ENCODE peak calls at places on chromosomes 3 and 15, in eight cellular contexts. One of them, this sample, is unnamed.

GRCh38 chr3:59001675-59002074 is 48.1 kb downstream of the CFAP20DC start:
- DNase-seq in tibial nerve: no peak
- DNase-seq in ovary: no peak
- DNase-seq in K562: peak
- DNase-seq in stomach: no peak
- DNase-seq in transverse colon: no peak
- DNase-seq in GM12878: no peak
- DNase-seq in A549: no peak
- DNase-seq in this sample: no peak

GRCh38 chr15:79084308-79084968 is 6.1 kb downstream of the RASGRF1 start:
- DNase-seq in A549: no peak
- DNase-seq in tibial nerve: no peak
- DNase-seq in ovary: no peak
- DNase-seq in GM12878: no peak
- DNase-seq in stomach: no peak
- DNase-seq in K562: no peak
- DNase-seq in transverse colon: no peak
- DNase-seq in this sample: no peak

GRCh38 chr15:44541282-44541958 is 4.5 kb downstream of the EIF3J start:
- DNase-seq in transverse colon: no peak
- DNase-seq in ovary: no peak
- DNase-seq in A549: peak
- DNase-seq in GM12878: no peak
- DNase-seq in tibial nerve: no peak
- DNase-seq in K562: no peak
- DNase-seq in stomach: no peak
- DNase-seq in this sample: no peak

GRCh38 chr15:22851513-22851912 is 13.0 kb downstream of the NIPA2 start:
- DNase-seq in transverse colon: no peak
- DNase-seq in A549: no peak
- DNase-seq in ovary: no peak
- DNase-seq in stomach: no peak
- DNase-seq in tibial nerve: no peak
- DNase-seq in K562: no peak
- DNase-seq in GM12878: no peak
- DNase-seq in this sample: no peak

GRCh38 chr3:67654099-67654831 is at the start of gene SUCLG2:
- DNase-seq in stomach: peak
- DNase-seq in K562: peak
- DNase-seq in GM12878: no peak
- DNase-seq in tibial nerve: peak
- DNase-seq in A549: peak
- DNase-seq in ovary: peak
- DNase-seq in transverse colon: peak
- DNase-seq in this sample: peak

GRCh38 chr15:69809421-69809820 is 288.3 kb downstream of the TLE3 start:
- DNase-seq in tibial nerve: no peak
- DNase-seq in A549: no peak
- DNase-seq in transverse colon: no peak
- DNase-seq in K562: no peak
- DNase-seq in stomach: no peak
- DNase-seq in ovary: no peak
- DNase-seq in GM12878: no peak
- DNase-seq in this sample: no peak

GRCh38 chr3:18989237-18989812 is 159.0 kb upstream of the KCNH8 start:
- DNase-seq in A549: no peak
- DNase-seq in ovary: no peak
- DNase-seq in GM12878: no peak
- DNase-seq in stomach: no peak
- DNase-seq in tibial nerve: no peak
- DNase-seq in transverse colon: no peak
- DNase-seq in K562: no peak
- DNase-seq in this sample: no peak

GRCh38 chr15:43067717-43068461 is 37.9 kb downstream of the UBR1 start:
- DNase-seq in K562: no peak
- DNase-seq in tibial nerve: no peak
- DNase-seq in transverse colon: no peak
- DNase-seq in GM12878: no peak
- DNase-seq in stomach: no peak
- DNase-seq in ovary: no peak
- DNase-seq in A549: no peak
- DNase-seq in this sample: no peak

GRCh38 chr15:25058080-25058785 is 103.4 kb downstream of the SNRPN start:
- DNase-seq in A549: no peak
- DNase-seq in transverse colon: no peak
- DNase-seq in stomach: peak
- DNase-seq in K562: no peak
- DNase-seq in tibial nerve: no peak
- DNase-seq in GM12878: no peak
- DNase-seq in ovary: no peak
- DNase-seq in this sample: no peak

GRCh38 chr15:65980824-65981456 is 111.6 kb downstream of the RAB11A start:
- DNase-seq in ovary: peak
- DNase-seq in transverse colon: peak
- DNase-seq in stomach: peak
- DNase-seq in GM12878: no peak
- DNase-seq in tibial nerve: peak
- DNase-seq in K562: peak
- DNase-seq in A549: peak
- DNase-seq in this sample: no peak

GRCh38 chr3:186461141-186461540 is 83.0 kb downstream of the CRYGS start:
- DNase-seq in ovary: no peak
- DNase-seq in K562: peak
- DNase-seq in tibial nerve: no peak
- DNase-seq in GM12878: no peak
- DNase-seq in stomach: no peak
- DNase-seq in transverse colon: no peak
- DNase-seq in A549: peak
- DNase-seq in this sample: no peak

GRCh38 chr3:32423956-32424558 is 32.4 kb downstream of the CMTM7 start:
- DNase-seq in GM12878: no peak
- DNase-seq in ovary: no peak
- DNase-seq in tibial nerve: no peak
- DNase-seq in K562: no peak
- DNase-seq in transverse colon: no peak
- DNase-seq in A549: no peak
- DNase-seq in stomach: no peak
- DNase-seq in this sample: peak

GRCh38 chr15:46676233-46677206 is 1040.8 kb upstream of the SEMA6D start:
- DNase-seq in GM12878: no peak
- DNase-seq in ovary: no peak
- DNase-seq in A549: no peak
- DNase-seq in stomach: no peak
- DNase-seq in K562: no peak
- DNase-seq in transverse colon: no peak
- DNase-seq in tibial nerve: no peak
- DNase-seq in this sample: no peak
- H3K27ac ChIP-seq in GM12878: no peak
- H3K27ac ChIP-seq in ovary: no peak
- H3K27ac ChIP-seq in A549: no peak
- H3K27ac ChIP-seq in stomach: no peak
- H3K27ac ChIP-seq in K562: no peak
- H3K27ac ChIP-seq in transverse colon: no peak
- H3K27ac ChIP-seq in tibial nerve: no peak
- H3K27ac ChIP-seq in this sample: no peak

GRCh38 chr3:138114988-138115971 is at the start of gene DZIP1L:
- DNase-seq in GM12878: no peak
- DNase-seq in stomach: peak
- DNase-seq in transverse colon: peak
- DNase-seq in A549: peak
- DNase-seq in tibial nerve: peak
- DNase-seq in K562: peak
- DNase-seq in ovary: peak
- DNase-seq in this sample: no peak
- TF ChIP-seq POLR2A in GM12878: no peak
- TF ChIP-seq POLR2A in stomach: no peak
- TF ChIP-seq POLR2A in transverse colon: no peak
- TF ChIP-seq POLR2A in A549: peak
- TF ChIP-seq POLR2A in tibial nerve: peak
- TF ChIP-seq POLR2A in K562: no peak
- TF ChIP-seq POLR2A in ovary: peak
- TF ChIP-seq POLR2A in this sample: no peak

GRCh38 chr3:117036259-117036799 is 326.8 kb downstream of the TUSC7 start:
- DNase-seq in ovary: no peak
- DNase-seq in GM12878: no peak
- DNase-seq in stomach: no peak
- DNase-seq in K562: no peak
- DNase-seq in transverse colon: peak
- DNase-seq in tibial nerve: peak
- DNase-seq in A549: no peak
- DNase-seq in this sample: no peak

DNA sequence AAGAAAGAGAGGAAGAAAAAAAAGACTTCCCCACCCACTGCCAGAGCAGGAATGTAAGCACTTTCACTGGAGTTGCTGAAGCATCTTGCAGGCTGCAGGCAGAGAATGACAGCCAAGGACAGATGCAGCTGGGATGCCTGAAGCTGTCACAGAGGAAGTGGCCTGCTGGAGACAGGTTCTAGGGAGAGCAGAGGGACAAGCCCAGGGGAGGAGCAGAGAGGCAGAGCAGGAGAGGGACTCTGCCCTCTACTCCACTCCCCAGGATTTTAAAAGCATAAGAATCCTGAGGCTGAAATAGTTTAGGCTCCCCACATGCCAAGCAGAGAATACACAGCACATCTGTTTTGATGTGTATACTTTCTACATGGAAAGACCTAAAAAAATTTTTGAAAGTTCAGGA is 326.2 kb downstream of the TUSC7 start:
- DNase-seq in K562: no peak
- DNase-seq in tibial nerve: no peak
- DNase-seq in A549: no peak
- DNase-seq in stomach: no peak
- DNase-seq in transverse colon: peak
- DNase-seq in ovary: no peak
- DNase-seq in GM12878: no peak
- DNase-seq in this sample: no peak
- TF ChIP-seq EP300 in K562: no peak
- TF ChIP-seq EP300 in tibial nerve: no peak
- TF ChIP-seq EP300 in A549: no peak
- TF ChIP-seq EP300 in stomach: no peak
- TF ChIP-seq EP300 in transverse colon: no peak
- TF ChIP-seq EP300 in ovary: no peak
- TF ChIP-seq EP300 in GM12878: no peak
- TF ChIP-seq EP300 in this sample: no peak

DNA sequence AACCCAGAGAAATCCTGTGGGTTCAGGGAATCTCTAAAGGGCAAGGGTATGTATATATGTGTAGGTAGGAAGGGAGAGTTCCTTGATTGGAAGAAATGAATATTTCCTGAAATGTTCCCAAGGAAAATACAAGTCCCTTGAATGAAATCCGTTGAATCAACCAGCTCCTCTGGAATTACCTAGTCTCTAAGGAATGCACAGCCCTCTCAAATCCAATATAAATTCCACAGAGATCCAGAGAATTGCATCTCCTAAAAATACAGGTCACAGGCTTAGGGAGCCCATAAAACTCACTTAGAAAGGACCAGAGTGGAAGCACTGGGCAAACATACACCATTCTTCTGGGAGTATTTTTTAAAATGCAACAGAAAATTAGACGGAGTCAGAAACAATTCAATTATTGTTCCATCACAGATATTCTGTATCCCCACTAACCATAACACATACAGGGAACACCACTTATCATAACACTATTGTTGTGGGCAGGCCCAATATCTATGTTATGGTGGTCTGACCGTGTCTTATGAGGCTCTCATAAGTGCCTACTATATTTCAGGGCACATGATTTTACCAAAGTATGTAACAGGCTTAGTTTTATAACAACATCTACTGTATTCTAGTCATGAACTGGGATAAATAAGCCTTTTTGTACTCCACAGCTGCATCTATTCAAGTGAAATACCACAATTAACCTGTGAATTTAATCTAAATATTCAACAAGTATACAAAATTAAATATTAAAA is 43.7 kb downstream of the IGSF11 start:
- DNase-seq in A549: no peak
- DNase-seq in stomach: no peak
- DNase-seq in ovary: no peak
- DNase-seq in transverse colon: no peak
- DNase-seq in tibial nerve: no peak
- DNase-seq in GM12878: no peak
- DNase-seq in K562: no peak
- DNase-seq in this sample: no peak
- H3K27ac ChIP-seq in A549: no peak
- H3K27ac ChIP-seq in stomach: no peak
- H3K27ac ChIP-seq in ovary: no peak
- H3K27ac ChIP-seq in transverse colon: peak
- H3K27ac ChIP-seq in tibial nerve: peak
- H3K27ac ChIP-seq in GM12878: no peak
- H3K27ac ChIP-seq in K562: no peak
- H3K27ac ChIP-seq in this sample: peak

GRCh38 chr3:9731206-9732079 is at the start of gene BRPF1:
- DNase-seq in stomach: peak
- DNase-seq in A549: peak
- DNase-seq in K562: peak
- DNase-seq in GM12878: peak
- DNase-seq in ovary: peak
- DNase-seq in transverse colon: peak
- DNase-seq in tibial nerve: peak
- DNase-seq in this sample: peak
- TF ChIP-seq POLR2A in stomach: no peak
- TF ChIP-seq POLR2A in A549: peak
- TF ChIP-seq POLR2A in K562: peak
- TF ChIP-seq POLR2A in GM12878: peak
- TF ChIP-seq POLR2A in ovary: peak
- TF ChIP-seq POLR2A in transverse colon: peak
- TF ChIP-seq POLR2A in tibial nerve: peak
- TF ChIP-seq POLR2A in this sample: no peak

This sample was measured in esophagus muscularis mucosa.